ENCODE peak calls at places on chromosomes 7 and 10, in five cellular contexts. G is T47D, M is GM20000, E is T-helper 9 cell, C is glutamatergic neuron. O is an unnamed sample.

GRCh38 chr10:16519908-16520861 is 1.5 kb downstream of the C1QL3 start:
- DNase-seq in G (no peak), M (peak; percentile 64), E (no peak), C (peak; percentile 19), O (no peak)

GRCh38 chr7:45126201-45126600 is 14.7 kb upstream of the TBRG4 start:
- DNase-seq in G (no peak), M (no peak), E (no peak), C (no peak), O (no peak)

GRCh38 chr7:155867280-155867679 is 55.0 kb upstream of the SHH start:
- DNase-seq in G (no peak), M (no peak), E (no peak), C (no peak), O (no peak)

GRCh38 chr7:129423700-129424410 is 10.4 kb upstream of the STRIP2 start:
- DNase-seq in G (no peak), M (no peak), E (no peak), C (no peak), O (no peak)

GRCh38 chr10:63137306-63137705 is 4.2 kb downstream of the NRBF2 start:
- DNase-seq in G (no peak), M (no peak), E (no peak), C (no peak), O (no peak)

GRCh38 chr7:14403587-14403986 is 414.1 kb upstream of the ETV1 start:
- DNase-seq in G (no peak), M (no peak), E (no peak), C (no peak), O (no peak)

GRCh38 chr10:6647811-6648526 is 67.9 kb upstream of the PRKCQ start:
- DNase-seq in G (peak; percentile 16), M (peak; percentile 68), E (peak; percentile 52), C (no peak), O (no peak)

GRCh38 chr10:112951349-112952281 is 1.6 kb downstream of the TCF7L2 start:
- DNase-seq in G (no peak), M (peak; percentile 56), E (peak; percentile 30), C (peak; percentile 46), O (peak; percentile 61)

GRCh38 chr10:52314007-52314821 is at the start of gene DKK1:
- DNase-seq in G (no peak), M (peak; percentile 17), E (no peak), C (peak; percentile 83), O (peak; percentile 60)

GRCh38 chr10:49394933-49395740 is 752 bp downstream of the DRGX start:
- DNase-seq in G (no peak), M (peak; percentile 52), E (no peak), C (peak; percentile 74), O (no peak)

GRCh38 chr10:103761075-103761920 is 94.1 kb downstream of the SH3PXD2A start:
- DNase-seq in G (no peak), M (no peak), E (no peak), C (no peak), O (no peak)

GRCh38 chr7:74568658-74569057 is 88.9 kb upstream of the GTF2I start:
- DNase-seq in G (no peak), M (no peak), E (no peak), C (no peak), O (no peak)

GRCh38 chr10:16644146-16644545 is 122.5 kb upstream of the C1QL3 start:
- DNase-seq in G (no peak), M (no peak), E (no peak), C (no peak), O (no peak)

GRCh38 chr7:27101906-27102577 is 441 bp downstream of the HOXA2 start:
- DNase-seq in G (no peak), M (no peak), E (no peak), C (no peak), O (no peak)

GRCh38 chr7:133364959-133365680 is 112.2 kb downstream of the EXOC4 start:
- DNase-seq in G (no peak), M (no peak), E (no peak), C (no peak), O (no peak)

GRCh38 chr7:80902716-80903308 is 16.0 kb downstream of the SEMA3C start:
- DNase-seq in G (no peak), M (no peak), E (no peak), C (no peak), O (no peak)

GRCh38 chr7:147245274-147245673 is 1128.7 kb downstream of the CNTNAP2 start:
- DNase-seq in G (peak; percentile 23), M (peak; percentile 35), E (no peak), C (peak; percentile 33), O (no peak)

GRCh38 chr7:151689196-151689971 is 169.7 kb upstream of the RHEB start:
- DNase-seq in G (no peak), M (no peak), E (no peak), C (no peak), O (peak; percentile 29)

GRCh38 chr10:5565671-5566581 is 41.2 kb downstream of the CALML3 start:
- DNase-seq in G (no peak), M (no peak), E (no peak), C (peak; percentile 8), O (no peak)

GRCh38 chr7:40220421-40220911 is 85.7 kb downstream of the SUGCT start:
- DNase-seq in G (no peak), M (no peak), E (no peak), C (no peak), O (no peak)

GRCh38 chr7:151261534-151261933 is 13.0 kb upstream of the SMARCD3 start:
- DNase-seq in G (no peak), M (no peak), E (no peak), C (no peak), O (no peak)

GRCh38 chr7:135877799-135878198 is 99.4 kb downstream of the MTPN start:
- DNase-seq in G (peak; percentile 2), M (no peak), E (no peak), C (no peak), O (no peak)

GRCh38 chr10:101217450-101218281 is 11.6 kb downstream of the LBX1 start:
- DNase-seq in G (peak; percentile 69), M (peak; percentile 50), E (no peak), C (peak; percentile 89), O (no peak)

GRCh38 chr10:69403519-69403918 is 13.2 kb downstream of the TACR2 start:
- DNase-seq in G (no peak), M (no peak), E (no peak), C (no peak), O (no peak)

GRCh38 chr10:62803993-62804383 is 532 bp upstream of the ADO start:
- DNase-seq in G (no peak), M (no peak), E (no peak), C (no peak), O (no peak)

GRCh38 chr7:135789956-135790355 is 41.3 kb upstream of the FAM180A start:
- DNase-seq in G (no peak), M (no peak), E (no peak), C (no peak), O (no peak)

GRCh38 chr10:43965918-43966570 is 317.4 kb upstream of the ZNF32 start:
- DNase-seq in G (no peak), M (no peak), E (no peak), C (no peak), O (no peak)

GRCh38 chr7:93055543-93056107 is 62.2 kb downstream of the SAMD9 start:
- DNase-seq in G (peak; percentile 23), M (peak; percentile 62), E (no peak), C (no peak), O (no peak)

GRCh38 chr7:7351156-7351555 is 168.8 kb downstream of the C1GALT1 start:
- DNase-seq in G (no peak), M (no peak), E (no peak), C (no peak), O (no peak)

GRCh38 chr7:70563960-70564359 is 568.0 kb upstream of the GALNT17 start:
- DNase-seq in G (no peak), M (no peak), E (no peak), C (no peak), O (no peak)

GRCh38 chr10:114943000-114943399 is 5.0 kb downstream of the TRUB1 start:
- DNase-seq in G (no peak), M (no peak), E (no peak), C (no peak), O (no peak)

GRCh38 chr7:92205987-92206386 is 27.0 kb upstream of the LRRD1 start:
- DNase-seq in G (no peak), M (no peak), E (no peak), C (no peak), O (no peak)

GRCh38 chr10:117743517-117743916 is 201.0 kb downstream of the EMX2 start:
- DNase-seq in G (no peak), M (no peak), E (no peak), C (no peak), O (no peak)

GRCh38 chr7:70419816-70420215 is 712.1 kb upstream of the GALNT17 start:
- DNase-seq in G (no peak), M (no peak), E (no peak), C (no peak), O (no peak)